ENCODE peak calls at places on chromosomes 3 and 15, in eight cellular contexts. T, P, I, D, Y, A, S and F are unnamed samples.

GRCh38 chr15:89963301-89964288 is 37.5 kb upstream of the ZNF710 start:
- DNase-seq in D (no peak), I (no peak), T (no peak), A (no peak), S (no peak), Y (no peak), P (no peak), F (no peak)

GRCh38 chr3:108124337-108125150 is 33.7 kb upstream of the CD47 start:
- DNase-seq in A (no peak), I (peak; percentile 86), S (no peak), Y (no peak), T (peak; percentile 60), D (no peak), P (peak; percentile 38), F (no peak)

GRCh38 chr3:58585005-58585786 is 8.0 kb upstream of the FAM107A start:
- DNase-seq in P (peak; percentile 81), A (peak; percentile 78), I (peak; percentile 45), T (peak; percentile 73), S (no peak), Y (peak; percentile 67), D (peak; percentile 61), F (peak; percentile 35)

GRCh38 chr3:127589600-127590281 is 792 bp downstream of the TPRA1 start:
- DNase-seq in P (peak; percentile 19), I (no peak), A (no peak), T (no peak), Y (peak; percentile 36), S (no peak), D (peak; percentile 29), F (no peak)

GRCh38 chr3:16759227-16759903 is 125.4 kb upstream of the PLCL2 start:
- DNase-seq in I (no peak), P (no peak), S (no peak), D (no peak), T (no peak), A (no peak), Y (no peak), F (no peak)

GRCh38 chr15:71261934-71262333 is 146.7 kb downstream of the THSD4 start:
- DNase-seq in T (no peak), D (no peak), Y (no peak), A (no peak), S (no peak), I (no peak), P (no peak), F (no peak)

GRCh38 chr15:85276921-85277320 is 103.5 kb upstream of the AKAP13 start:
- DNase-seq in I (no peak), T (no peak), A (no peak), D (no peak), Y (no peak), P (no peak), S (no peak), F (no peak)

GRCh38 chr3:141412087-141412935 is 44.0 kb downstream of the ZBTB38 start:
- DNase-seq in S (peak; percentile 8), I (peak; percentile 72), A (peak; percentile 80), Y (peak; percentile 12), P (peak; percentile 64), T (peak; percentile 39), D (no peak), F (no peak)

GRCh38 chr3:23129817-23130216 is 73.3 kb upstream of the UBE2E2 start:
- DNase-seq in D (no peak), S (no peak), Y (no peak), I (no peak), T (no peak), P (no peak), A (peak; percentile 9), F (no peak)

GRCh38 chr3:177589041-177589650 is 391.9 kb upstream of the TBL1XR1 start:
- DNase-seq in T (no peak), P (no peak), Y (no peak), I (no peak), S (no peak), D (no peak), A (peak; percentile 39), F (no peak)

GRCh38 chr15:32651229-32651837 is 9.8 kb downstream of the SCG5 start:
- DNase-seq in S (no peak), P (peak; percentile 42), D (no peak), A (peak; percentile 79), T (peak; percentile 81), Y (peak; percentile 48), I (peak; percentile 47), F (no peak)

GRCh38 chr3:32510075-32510724 is 7.5 kb upstream of the CMTM6 start:
- DNase-seq in T (peak; percentile 77), P (peak; percentile 67), A (peak; percentile 82), D (peak; percentile 34), S (peak; percentile 3), I (peak; percentile 78), Y (peak; percentile 58), F (peak; percentile 65)

GRCh38 chr15:74845208-74845568 is 2.2 kb upstream of the ULK3 start:
- DNase-seq in I (no peak), T (no peak), P (no peak), A (no peak), S (no peak), Y (no peak), D (no peak), F (no peak)

GRCh38 chr3:53030864-53031445 is 14.9 kb downstream of the SFMBT1 start:
- DNase-seq in Y (no peak), D (no peak), I (peak; percentile 45), P (peak; percentile 48), A (no peak), T (peak; percentile 45), S (no peak), F (no peak)

GRCh38 chr3:42502429-42503250 is at the start of gene VIPR1:
- DNase-seq in Y (peak; percentile 42), T (peak; percentile 91), S (peak; percentile 24), A (peak; percentile 42), P (peak; percentile 95), D (peak; percentile 86), I (peak; percentile 87), F (peak; percentile 68)

GRCh38 chr3:60703956-60704736 is 547.1 kb downstream of the FHIT start:
- DNase-seq in S (no peak), I (no peak), Y (no peak), P (no peak), T (no peak), A (no peak), D (no peak), F (no peak)

GRCh38 chr15:73345658-73346057 is 23.1 kb downstream of the HCN4 start:
- DNase-seq in I (no peak), D (no peak), S (no peak), T (no peak), A (no peak), Y (no peak), P (no peak), F (no peak)

GRCh38 chr3:117736851-117737250 is 1027.3 kb downstream of the TUSC7 start:
- DNase-seq in T (no peak), D (no peak), S (no peak), I (no peak), A (no peak), P (no peak), Y (no peak), F (no peak)

GRCh38 chr3:120481056-120481455 is 30.3 kb upstream of the FSTL1 start:
- DNase-seq in A (no peak), S (no peak), P (no peak), D (no peak), T (no peak), I (no peak), Y (no peak), F (no peak)

GRCh38 chr3:45670995-45671394 is 18.2 kb upstream of the SACM1L start:
- DNase-seq in T (no peak), A (peak; percentile 55), Y (no peak), D (no peak), P (no peak), I (no peak), S (no peak), F (no peak)

GRCh38 chr15:48940508-48940907 is 23.2 kb downstream of the SHC4 start:
- DNase-seq in T (peak; percentile 58), A (peak; percentile 88), I (no peak), S (no peak), D (no peak), Y (no peak), P (no peak), F (no peak)

GRCh38 chr3:143769663-143770062 is 78.6 kb downstream of the SLC9A9 start:
- DNase-seq in A (peak; percentile 91), I (no peak), S (no peak), D (no peak), Y (no peak), P (no peak), T (no peak), F (no peak)

GRCh38 chr3:65597225-65597951 is 441.3 kb downstream of the MAGI1 start:
- DNase-seq in D (peak; percentile 54), A (peak; percentile 66), Y (peak; percentile 83), I (no peak), S (no peak), T (peak; percentile 7), P (peak; percentile 12), F (no peak)
- TF ChIP-seq CTCF in D (no peak), A (no peak), Y (no peak), I (no peak), S (no peak), T (no peak), P (no peak), F (no peak)

DNA sequence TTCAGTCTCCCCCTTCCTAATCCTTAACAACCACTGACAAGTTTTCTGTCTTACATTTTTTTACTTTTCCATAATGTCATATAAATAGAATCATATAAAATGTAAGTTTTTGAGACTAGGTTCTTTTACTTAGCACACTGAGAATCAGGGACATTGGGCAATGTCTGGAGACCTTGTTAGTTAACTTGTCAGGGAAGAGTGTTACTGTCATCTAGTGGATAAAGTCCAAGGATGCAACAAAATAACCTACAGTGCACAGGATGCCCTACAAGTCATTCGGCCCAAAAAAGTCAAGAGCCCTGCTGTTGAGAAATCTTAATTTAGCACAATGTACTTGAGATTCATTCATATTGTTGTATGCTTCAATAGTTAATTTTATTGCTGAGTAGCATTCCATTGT is 95.6 kb upstream of the MCTP2 start:
- DNase-seq in A (no peak), D (no peak), P (no peak), T (no peak), S (no peak), I (no peak), Y (no peak), F (no peak)
- TF ChIP-seq CTCF in A (no peak), D (no peak), P (no peak), T (no peak), S (no peak), I (no peak), Y (peak; percentile 48), F (no peak)

DNA sequence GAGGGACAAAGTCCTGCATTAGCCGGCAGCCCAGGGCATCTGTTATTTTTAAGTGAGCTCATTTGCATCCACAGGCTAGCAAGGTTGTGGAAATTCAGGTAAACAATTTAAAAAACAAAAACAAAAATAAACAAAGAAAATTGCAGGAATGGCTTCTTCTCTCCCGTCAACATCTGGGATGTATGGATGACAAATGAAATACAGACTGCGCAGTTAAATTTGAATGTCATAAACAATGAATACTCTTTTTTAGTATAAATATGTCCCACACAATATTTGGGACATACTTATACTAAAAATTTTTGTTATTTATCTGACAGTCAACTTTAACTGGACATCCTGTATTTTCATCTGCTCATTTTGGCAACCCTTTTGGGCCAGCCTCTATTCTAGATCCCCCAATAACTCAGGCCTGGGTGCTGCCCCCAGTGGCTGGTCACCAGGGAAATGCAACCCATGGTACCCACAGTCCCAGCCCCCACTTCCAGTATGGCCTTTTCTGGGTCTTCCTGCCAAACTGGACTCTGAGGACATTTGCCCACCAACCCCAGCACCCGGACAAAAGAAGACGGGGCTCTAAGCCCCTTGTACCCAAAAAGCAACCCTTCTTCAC is 12.7 kb downstream of the GRM2 start:
- DNase-seq in S (no peak), A (no peak), T (peak; percentile 16), I (no peak), Y (no peak), D (no peak), P (no peak), F (no peak)
- TF ChIP-seq CTCF in S (no peak), A (no peak), T (no peak), I (no peak), Y (peak; percentile 11), D (no peak), P (no peak), F (no peak)

GRCh38 chr15:44286814-44287555 is 1.5 kb upstream of the GOLM2 start:
- DNase-seq in Y (no peak), P (no peak), I (no peak), D (no peak), T (no peak), A (peak; percentile 15), S (no peak), F (no peak)
- TF ChIP-seq CTCF in Y (peak; percentile 43), P (peak; percentile 19), I (peak; percentile 46), D (peak; percentile 19), T (no peak), A (no peak), S (no peak), F (peak; percentile 34)